ENCODE peak calls at places on chromosomes 1 and 21, in nine cellular contexts. U is A549, A is tibial nerve, T is adrenal gland, O is breast epithelium, F is heart left ventricle, B is testis, E is K562, C is ovary. Q is an unnamed sample.

GRCh38 chr1:3003941-3004270 is 17.4 kb upstream of the ACTRT2 start:
- DNase-seq in T (no peak), F (no peak), C (no peak), B (no peak), U (no peak), E (no peak), O (peak; percentile 27), A (no peak), Q (no peak)

GRCh38 chr1:69511426-69512192 is 56.1 kb upstream of the LRRC7 start:
- DNase-seq in B (no peak), E (no peak), U (no peak), F (no peak), A (no peak), O (no peak), C (no peak), T (no peak), Q (no peak)

GRCh38 chr21:24895885-24896734 is 711.2 kb downstream of the MRPL39 start:
- DNase-seq in E (peak; percentile 2), A (no peak), F (no peak), B (peak; percentile 56), U (no peak), T (peak; percentile 59), C (no peak), O (no peak), Q (no peak)

GRCh38 chr1:28800324-28800723 is 11.6 kb upstream of the OPRD1 start:
- DNase-seq in A (no peak), T (no peak), C (no peak), F (no peak), O (no peak), B (no peak), U (no peak), E (no peak), Q (no peak)

GRCh38 chr1:110525250-110525597 is 6.2 kb upstream of the KCNA10 start:
- DNase-seq in C (no peak), B (no peak), T (no peak), A (no peak), F (no peak), E (peak; percentile 13), O (no peak), U (no peak), Q (peak; percentile 41)

GRCh38 chr1:78121650-78122210 is 76.0 kb downstream of the GIPC2 start:
- DNase-seq in U (no peak), F (no peak), A (no peak), C (no peak), E (no peak), B (no peak), T (no peak), O (no peak), Q (no peak)

GRCh38 chr1:45317163-45317562 is 9.5 kb upstream of the HPDL start:
- DNase-seq in B (no peak), U (no peak), O (no peak), C (no peak), T (no peak), F (no peak), A (no peak), E (no peak), Q (no peak)

GRCh38 chr1:30763654-30764248 is 6.2 kb upstream of the LAPTM5 start:
- DNase-seq in U (no peak), C (peak; percentile 47), O (no peak), F (no peak), B (no peak), A (no peak), E (no peak), T (peak; percentile 77), Q (peak; percentile 61)

GRCh38 chr1:87399701-87400100 is 71.0 kb downstream of the LMO4 start:
- DNase-seq in E (no peak), A (no peak), U (no peak), O (no peak), T (no peak), C (no peak), B (no peak), F (no peak), Q (no peak)

GRCh38 chr1:57307382-57307781 is 116.5 kb downstream of the DAB1 start:
- DNase-seq in A (no peak), F (peak; percentile 45), O (no peak), U (peak; percentile 1), B (no peak), T (no peak), E (peak; percentile 62), C (no peak), Q (no peak)

GRCh38 chr1:17429183-17429582 is 10.3 kb downstream of the RCC2 start:
- DNase-seq in C (no peak), U (no peak), E (no peak), A (no peak), F (no peak), T (no peak), O (no peak), B (no peak), Q (no peak)

GRCh38 chr1:7404046-7404742 is 366.9 kb upstream of the VAMP3 start:
- DNase-seq in B (peak; percentile 2), O (no peak), U (no peak), A (no peak), E (no peak), C (no peak), F (no peak), T (no peak), Q (no peak)

DNA sequence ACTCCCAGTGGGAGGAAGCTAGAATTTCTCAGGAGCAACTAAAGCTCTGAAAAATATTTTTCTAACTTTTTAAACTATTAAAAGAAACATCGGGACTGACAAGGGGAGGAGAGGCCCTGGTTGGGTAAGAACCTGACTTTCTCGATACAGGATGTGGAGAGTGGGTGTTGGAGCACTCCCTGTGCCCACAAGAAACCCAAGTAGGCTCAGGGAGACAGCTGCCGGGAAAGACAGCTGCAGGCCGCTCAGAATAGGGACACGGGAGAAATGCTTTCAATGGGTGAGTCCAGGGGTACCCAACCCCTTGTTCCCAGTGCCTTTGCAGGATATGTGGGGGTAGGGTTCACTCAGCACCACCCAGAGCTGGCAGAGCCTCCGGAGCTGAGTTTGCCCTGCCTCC is 43.6 kb downstream of the PLEKHA6 start:
- DNase-seq in O (no peak), C (no peak), A (no peak), F (no peak), E (no peak), T (no peak), U (no peak), B (no peak), Q (no peak)
- TF ChIP-seq POLR2A in O (no peak), C (no peak), A (no peak), F (no peak), E (no peak), T (no peak), U (no peak), B (no peak), Q (no peak)

GRCh38 chr1:1431845-1432565 is 3.5 kb upstream of the VWA1 start:
- DNase-seq in E (no peak), U (no peak), B (no peak), F (peak; percentile 64), A (no peak), O (no peak), C (peak; percentile 50), T (no peak), Q (no peak)

GRCh38 chr1:1433804-1434130 is 1.7 kb upstream of the VWA1 start:
- DNase-seq in E (peak; percentile 66), F (peak; percentile 71), A (no peak), T (no peak), O (peak; percentile 58), C (peak; percentile 61), B (no peak), U (no peak), Q (peak; percentile 78)

GRCh38 chr1:1434131-1434811 is 1.2 kb upstream of the VWA1 start:
- DNase-seq in C (peak; percentile 79), B (peak; percentile 71), A (peak; percentile 60), F (peak; percentile 78), T (peak; percentile 39), O (peak; percentile 78), U (no peak), E (no peak), Q (no peak)

GRCh38 chr1:1432566-1432950 is 2.9 kb upstream of the VWA1 start:
- DNase-seq in E (no peak), F (no peak), A (no peak), C (no peak), B (no peak), T (no peak), O (no peak), U (no peak), Q (no peak)

GRCh38 chr1:1432951-1433803 is 2.3 kb upstream of the VWA1 start:
- DNase-seq in A (peak; percentile 57), B (peak; percentile 92), F (peak; percentile 81), E (peak; percentile 90), O (peak; percentile 94), U (no peak), C (peak; percentile 65), T (peak; percentile 40), Q (peak; percentile 81)
- TF ChIP-seq POLR2A in A (peak; percentile 29), B (no peak), F (no peak), E (no peak), O (peak; percentile 9), U (no peak), C (peak; percentile 19), T (no peak), Q (no peak)

GRCh38 chr1:201713093-201713810 is 115.7 kb upstream of the IPO9 start:
- DNase-seq in E (peak; percentile 61), T (peak; percentile 97), U (peak; percentile 96), F (peak; percentile 93), C (peak; percentile 93), B (peak; percentile 85), O (peak; percentile 72), A (peak; percentile 91), Q (peak; percentile 86)
- TF ChIP-seq POLR2A in E (no peak), T (no peak), U (no peak), F (no peak), C (peak; percentile 56), B (no peak), O (no peak), A (peak; percentile 25), Q (peak; percentile 47)

DNA sequence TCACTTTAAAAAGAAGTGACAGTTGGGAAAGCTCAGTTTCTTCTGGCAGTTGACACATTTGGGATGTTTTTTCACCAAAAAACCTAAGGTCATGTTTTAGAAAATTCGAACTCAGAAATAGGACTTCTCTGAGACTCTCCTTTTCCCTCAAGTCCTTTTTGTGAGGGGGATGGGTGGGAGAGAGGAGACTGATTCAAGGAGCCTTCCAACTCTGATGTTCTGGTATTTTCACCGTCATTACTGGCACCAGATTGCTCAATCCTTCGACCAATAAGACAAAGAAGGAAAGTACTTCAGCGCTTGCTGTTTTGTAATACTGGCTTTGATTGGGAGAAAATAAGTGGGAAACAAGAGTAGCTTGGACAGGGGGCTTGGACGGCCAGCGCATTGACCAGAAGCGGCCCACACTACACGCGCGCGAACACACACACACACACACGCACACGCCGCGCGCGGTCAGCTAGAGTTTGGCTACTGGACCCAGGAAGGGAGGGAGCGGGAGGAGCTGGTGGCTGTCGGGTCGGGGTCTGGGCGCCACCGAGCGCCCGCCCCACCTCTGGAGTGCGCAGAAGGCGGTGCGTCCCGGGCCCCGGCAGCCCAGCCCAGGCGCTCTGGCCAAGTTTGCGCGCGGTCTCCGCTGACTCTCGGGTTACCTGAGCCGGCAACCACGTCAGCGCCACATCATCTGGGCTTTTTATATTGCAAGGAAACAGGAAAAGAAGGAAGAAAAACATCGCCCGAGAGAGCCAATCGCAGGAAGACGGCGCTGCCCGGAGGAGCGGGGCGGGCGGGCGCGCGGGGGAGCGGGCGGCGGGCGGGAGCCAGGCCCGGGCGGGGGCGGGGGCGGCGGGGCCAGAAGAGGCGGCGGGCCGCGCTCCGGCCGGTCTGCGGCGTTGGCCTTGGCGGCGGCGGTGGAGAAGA is at the start of gene KCNK1:
- DNase-seq in C (peak; percentile 80), B (peak; percentile 49), O (peak; percentile 62), E (peak; percentile 78), U (peak; percentile 80), F (peak; percentile 38), T (peak; percentile 67), A (no peak), Q (no peak)
- TF ChIP-seq POLR2A in C (peak; percentile 57), B (no peak), O (no peak), E (peak; percentile 76), U (peak; percentile 46), F (no peak), T (no peak), A (peak; percentile 29), Q (no peak)

Q was measured in H54.